ENCODE peak calls at places on chromosomes 4 and X, in four cellular contexts. Y, E, F and H are unnamed samples.

GRCh38 chr4:119210760-119211159 is 1.8 kb upstream of the USP53 start:
- DNase-seq in E (no peak), F (no peak), Y (no peak), H (no peak)

GRCh38 chr4:34046580-34046979 is 2197.7 kb downstream of the ARAP2 start:
- DNase-seq in Y (no peak), E (no peak), F (no peak), H (no peak)

GRCh38 chr4:28010543-28011235 is 1150.0 kb downstream of the STIM2 start:
- DNase-seq in E (no peak), F (no peak), Y (no peak), H (peak)

GRCh38 chr4:151199496-151200190 is 77.3 kb upstream of the PRSS48 start:
- DNase-seq in Y (peak), F (no peak), E (no peak), H (no peak)

GRCh38 chr4:149735796-149736195 is 79.8 kb downstream of the IQCM start:
- DNase-seq in E (no peak), F (no peak), Y (no peak), H (no peak)

GRCh38 chr4:107363137-107363536 is 327.0 kb upstream of the DKK2 start:
- DNase-seq in F (no peak), Y (no peak), E (no peak), H (no peak)

GRCh38 chr4:48290146-48290772 is 20.6 kb upstream of the TEC start:
- DNase-seq in F (no peak), E (no peak), Y (no peak), H (no peak)

GRCh38 chrX:39692796-39693195 is 405.0 kb downstream of the BCOR start:
- DNase-seq in E (no peak), F (no peak), Y (no peak), H (no peak)

GRCh38 chr4:57351716-57352115 is 241.5 kb upstream of the IGFBP7 start:
- DNase-seq in E (no peak), F (no peak), Y (no peak), H (no peak)

GRCh38 chrX:15866141-15866540 is 11.5 kb upstream of the AP1S2 start:
- DNase-seq in F (no peak), Y (no peak), E (no peak), H (no peak)

GRCh38 chr4:15893967-15894366 is 44.6 kb downstream of the FGFBP1 start:
- DNase-seq in F (no peak), E (no peak), Y (no peak), H (no peak)

GRCh38 chr4:123495530-123495929 is 98.9 kb downstream of the SPRY1 start:
- DNase-seq in F (no peak), Y (no peak), E (no peak), H (no peak)

GRCh38 chrX:78839711-78840110 is 92.2 kb downstream of the LPAR4 start:
- DNase-seq in F (no peak), Y (no peak), E (no peak), H (no peak)

GRCh38 chr4:100519205-100519604 is 1.4 kb upstream of the EMCN start:
- DNase-seq in Y (no peak), F (no peak), E (no peak), H (no peak)

GRCh38 chrX:124217289-124218251 is 114.9 kb upstream of the TEX13D start:
- DNase-seq in F (no peak), E (no peak), Y (peak), H (no peak)

GRCh38 chr4:97016186-97016945 is 1126.9 kb downstream of the STPG2 start:
- DNase-seq in Y (no peak), F (no peak), E (no peak), H (peak)

GRCh38 chrX:150197388-150197787 is 165.7 kb upstream of the MAMLD1 start:
- DNase-seq in F (no peak), E (no peak), Y (no peak), H (no peak)

GRCh38 chr4:170198742-170199141 is 109.0 kb upstream of the AADAT start:
- DNase-seq in F (no peak), E (no peak), Y (no peak), H (no peak)

GRCh38 chr4:81833596-81833995 is 361.9 kb upstream of the RASGEF1B start:
- DNase-seq in F (no peak), Y (no peak), E (no peak), H (no peak)

GRCh38 chrX:71302461-71303213 is 1.1 kb downstream of the ITGB1BP2 start:
- DNase-seq in F (no peak), Y (no peak), E (no peak), H (no peak)

GRCh38 chr4:15327311-15328298 is 100.2 kb upstream of the C1QTNF7 start:
- DNase-seq in F (no peak), E (no peak), Y (no peak), H (no peak)

GRCh38 chrX:153816821-153817220 is 13.5 kb downstream of the PDZD4 start:
- DNase-seq in E (no peak), F (peak), Y (no peak), H (no peak)

GRCh38 chrX:70422886-70423336 is at the start of gene GDPD2:
- DNase-seq in E (peak), F (no peak), Y (peak), H (peak)

GRCh38 chrX:47187106-47187677 is 6.4 kb upstream of the UBA1 start:
- DNase-seq in Y (no peak), F (peak), E (no peak), H (no peak)